ENCODE peak calls at places on chromosomes 3 and 15, in seven cellular contexts. B is GM12878, M is HCT116, U is stomach, K is K562, T is spleen, D is transverse colon. Z is an unnamed sample.

GRCh38 chr15:99109555-99110021 is 4.7 kb downstream of the SYNM start:
- DNase-seq in B (peak), M (no peak), U (no peak), K (no peak), T (peak), D (no peak), Z (no peak)

GRCh38 chr3:171231361-171231760 is 204.8 kb upstream of the SLC2A2 start:
- DNase-seq in B (no peak), M (no peak), U (no peak), K (no peak), T (no peak), D (no peak), Z (no peak)

GRCh38 chr15:51105430-51106016 is 10.8 kb upstream of the TNFAIP8L3 start:
- DNase-seq in B (no peak), M (no peak), U (no peak), K (no peak), T (no peak), D (no peak), Z (no peak)

GRCh38 chr3:136818191-136818850 is 605 bp upstream of the SLC35G2 start:
- DNase-seq in B (no peak), M (peak), U (peak), K (peak), T (no peak), D (peak), Z (no peak)

GRCh38 chr15:43517354-43518072 is at the start of gene MAP1A:
- DNase-seq in B (no peak), M (no peak), U (no peak), K (peak), T (no peak), D (peak), Z (no peak)

GRCh38 chr15:36938131-36938530 is 162.2 kb downstream of the MEIS2 start:
- DNase-seq in B (no peak), M (no peak), U (no peak), K (no peak), T (no peak), D (no peak), Z (no peak)

GRCh38 chr3:196320110-196320509 is 2.1 kb upstream of the DYNLT2B start:
- DNase-seq in B (no peak), M (no peak), U (no peak), K (no peak), T (no peak), D (no peak), Z (no peak)

GRCh38 chr3:30012941-30013543 is 593.4 kb upstream of the TGFBR2 start:
- DNase-seq in B (peak), M (peak), U (peak), K (peak), T (no peak), D (peak), Z (no peak)

GRCh38 chr3:66609660-66610547 is 109.1 kb upstream of the LRIG1 start:
- DNase-seq in B (no peak), M (no peak), U (no peak), K (no peak), T (no peak), D (no peak), Z (no peak)

GRCh38 chr3:3743754-3744153 is 55.5 kb upstream of the LRRN1 start:
- DNase-seq in B (no peak), M (no peak), U (no peak), K (no peak), T (no peak), D (no peak), Z (no peak)

GRCh38 chr15:62495670-62496328 is 330.7 kb upstream of the C2CD4B start:
- DNase-seq in B (no peak), M (no peak), U (peak), K (no peak), T (no peak), D (peak), Z (no peak)

GRCh38 chr3:184314700-184315505 is 497 bp downstream of the EIF4G1 start:
- DNase-seq in B (no peak), M (no peak), U (peak), K (peak), T (peak), D (peak), Z (peak)
- TF ChIP-seq POLR2AphosphoS5 in B (peak), M (peak), U (peak), K (no peak), T (peak), D (peak), Z (no peak)

GRCh38 chr3:128180913-128181312 is 27.6 kb downstream of the EEFSEC start:
- DNase-seq in B (no peak), M (no peak), U (no peak), K (no peak), T (no peak), D (no peak), Z (no peak)
- TF ChIP-seq POLR2A in B (no peak), M (no peak), U (no peak), K (no peak), T (no peak), D (no peak), Z (no peak)

DNA sequence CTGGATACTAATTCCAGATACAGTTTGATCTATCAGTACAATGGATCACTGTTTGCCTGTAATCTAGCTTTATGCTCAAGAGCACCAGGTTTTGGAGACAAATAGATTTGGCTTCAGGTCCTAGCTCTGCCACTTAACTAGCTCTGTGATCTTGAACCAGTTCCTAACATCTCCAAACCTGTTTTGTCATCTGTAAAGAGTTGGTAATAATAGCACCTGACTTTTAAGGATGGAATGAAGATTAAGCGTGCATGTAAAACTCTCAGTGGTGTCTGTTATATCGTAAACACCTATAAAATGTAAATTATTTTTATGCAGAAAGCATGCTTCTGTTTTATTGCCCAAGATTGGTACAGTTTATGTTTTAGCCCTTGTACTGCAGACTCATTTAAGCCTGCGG is 36.5 kb downstream of the ZFAND6 start:
- DNase-seq in B (no peak), M (no peak), U (no peak), K (no peak), T (no peak), D (no peak), Z (no peak)
- TF ChIP-seq POLR2AphosphoS5 in B (no peak), M (no peak), U (no peak), K (no peak), T (no peak), D (no peak), Z (no peak)

GRCh38 chr3:57951106-57951882 is 56.9 kb upstream of the FLNB start:
- DNase-seq in B (no peak), M (peak), U (peak), K (peak), T (peak), D (peak), Z (no peak)

GRCh38 chr3:57952651-57953050 is 55.6 kb upstream of the FLNB start:
- DNase-seq in B (no peak), M (no peak), U (no peak), K (no peak), T (no peak), D (no peak), Z (no peak)

GRCh38 chr3:57949779-57950618 is 58.2 kb upstream of the FLNB start:
- DNase-seq in B (no peak), M (peak), U (peak), K (no peak), T (peak), D (no peak), Z (no peak)

GRCh38 chr3:57953541-57953940 is 54.7 kb upstream of the FLNB start:
- DNase-seq in B (no peak), M (no peak), U (no peak), K (no peak), T (peak), D (no peak), Z (no peak)

DNA sequence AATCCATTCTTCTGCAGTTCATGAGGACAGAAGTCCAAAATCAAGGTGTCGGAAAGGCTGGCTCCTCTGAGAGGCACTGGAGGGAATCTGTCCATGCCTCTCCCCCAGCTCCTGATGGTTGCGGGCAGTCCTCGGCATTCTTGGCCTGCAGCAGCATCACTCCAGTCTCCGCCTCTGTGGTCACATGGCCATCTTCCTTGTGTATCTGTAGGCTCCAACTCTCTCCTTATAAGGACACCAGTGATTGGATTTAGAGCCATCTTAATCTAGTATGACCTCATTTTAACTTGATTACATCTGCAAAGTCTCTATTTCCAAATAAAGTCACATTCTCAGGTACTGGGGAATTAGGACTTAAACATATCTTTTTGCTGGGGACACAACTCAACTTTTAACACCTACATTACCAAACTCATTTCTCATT is 56.0 kb upstream of the FLNB start:
- DNase-seq in B (no peak), M (peak), U (no peak), K (peak), T (peak), D (no peak), Z (no peak)
- TF ChIP-seq POLR2A in B (no peak), M (no peak), U (no peak), K (no peak), T (no peak), D (peak), Z (no peak)

GRCh38 chr3:188595890-188596376 is 442.0 kb downstream of the LPP start:
- DNase-seq in B (no peak), M (no peak), U (no peak), K (no peak), T (no peak), D (no peak), Z (no peak)
- TF ChIP-seq POLR2AphosphoS5 in B (no peak), M (no peak), U (no peak), K (no peak), T (no peak), D (no peak), Z (no peak)

DNA sequence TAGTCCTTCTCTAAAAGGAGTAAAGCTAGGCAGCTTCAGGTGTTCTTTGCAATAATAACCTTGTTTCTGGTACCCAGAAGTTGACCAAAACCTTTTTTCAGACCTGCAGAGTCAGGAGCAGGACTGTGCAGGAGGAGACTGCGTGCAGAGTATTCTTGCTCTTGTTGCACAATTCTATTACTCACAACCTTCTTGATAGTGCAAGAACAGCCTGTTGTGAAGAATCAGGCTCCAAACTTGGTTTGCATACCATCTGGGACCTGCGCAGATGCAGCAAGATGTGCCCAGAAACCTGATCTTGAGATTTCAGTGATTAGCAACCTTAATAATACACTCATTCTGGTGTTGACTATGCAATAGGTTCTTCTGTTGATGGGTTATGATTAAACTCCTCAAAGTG is 111.9 kb downstream of the ATG7 start:
- DNase-seq in B (no peak), M (no peak), U (no peak), K (no peak), T (no peak), D (no peak), Z (no peak)
- TF ChIP-seq POLR2A in B (no peak), M (no peak), U (no peak), K (no peak), T (no peak), D (no peak), Z (no peak)

DNA sequence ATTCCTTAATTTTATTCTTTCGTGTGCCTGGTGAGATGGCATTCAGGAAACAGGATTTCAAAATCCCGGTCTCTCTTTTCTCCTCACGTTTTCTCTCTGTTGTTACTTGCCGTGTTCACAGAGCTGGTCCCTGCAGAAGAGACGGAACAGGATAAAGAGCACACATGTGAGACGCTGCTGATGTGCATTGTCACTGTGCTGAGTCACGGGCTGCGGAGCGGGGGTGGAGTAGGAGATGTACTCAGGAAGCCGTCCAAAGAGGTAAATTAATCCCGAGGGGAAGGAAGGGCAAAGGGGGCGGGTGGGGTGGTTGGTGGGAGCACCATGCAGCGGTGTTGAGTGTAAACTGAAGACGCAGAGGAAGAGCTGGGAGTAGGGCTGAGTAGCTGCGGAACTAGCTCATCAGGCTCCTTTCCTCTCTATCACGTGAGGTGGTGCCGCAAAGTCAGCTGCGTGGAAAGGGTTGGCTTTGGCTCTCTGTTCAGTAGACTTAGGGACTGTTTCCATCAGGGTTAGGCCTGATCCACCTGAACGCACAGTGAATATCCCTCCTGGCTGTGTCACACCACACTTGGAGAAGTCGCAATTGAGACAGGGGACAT is 164.8 kb upstream of the BHLHE40 start:
- DNase-seq in B (no peak), M (no peak), U (no peak), K (peak), T (peak), D (no peak), Z (no peak)
- TF ChIP-seq POLR2AphosphoS5 in B (no peak), M (no peak), U (no peak), K (peak), T (no peak), D (no peak), Z (no peak)

DNA sequence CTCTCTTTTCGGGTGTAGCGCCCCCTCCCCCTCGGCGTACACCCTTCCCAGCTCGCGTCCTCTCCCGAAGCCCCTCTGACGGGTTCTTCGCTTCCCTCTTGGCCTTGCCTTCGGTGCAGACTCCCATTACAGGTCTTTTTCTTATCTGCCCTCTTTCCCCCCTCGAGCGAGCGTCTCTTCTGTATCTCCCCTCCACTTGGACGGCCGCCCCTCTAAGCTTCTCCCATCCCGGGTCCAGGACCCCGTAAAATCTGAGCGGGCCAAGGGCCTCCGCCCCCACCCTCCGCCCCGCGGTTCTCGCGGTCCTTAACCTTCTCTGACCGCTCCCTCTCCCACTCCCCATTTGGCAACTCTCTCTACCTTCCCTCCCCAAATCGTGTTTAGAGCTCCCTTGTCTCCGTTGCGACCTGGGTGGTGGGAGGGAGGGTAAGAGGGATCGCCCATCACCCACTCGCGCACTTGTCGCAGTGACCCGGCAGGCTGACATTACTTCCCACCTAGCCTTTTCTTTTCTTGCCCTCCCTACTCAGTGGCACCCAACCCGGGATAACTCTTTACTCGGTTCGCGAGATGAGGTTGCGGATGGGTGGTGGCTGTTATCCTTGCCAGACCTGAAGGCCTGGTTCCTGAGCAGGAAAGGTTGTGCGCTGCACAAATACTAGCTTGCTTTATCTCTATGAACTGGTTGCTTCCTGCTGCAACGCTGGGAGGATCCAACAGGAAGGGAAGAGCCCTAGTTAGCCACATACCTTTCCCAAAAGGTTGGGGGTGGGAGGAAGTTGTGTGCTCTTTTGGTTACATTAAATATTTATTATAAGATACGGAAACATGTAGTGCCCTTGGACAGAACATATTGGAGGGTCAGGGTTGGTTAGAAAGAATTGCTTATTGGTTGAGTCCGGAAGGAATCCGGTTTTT is 922 bp downstream of the RAB11A start:
- DNase-seq in B (no peak), M (no peak), U (peak), K (peak), T (peak), D (peak), Z (no peak)
- TF ChIP-seq POLR2A in B (peak), M (no peak), U (no peak), K (peak), T (peak), D (peak), Z (no peak)

GRCh38 chr3:134291300-134292254 is 40.9 kb upstream of the RYK start:
- DNase-seq in B (no peak), M (no peak), U (no peak), K (no peak), T (no peak), D (peak), Z (no peak)
- TF ChIP-seq POLR2AphosphoS5 in B (no peak), M (no peak), U (no peak), K (no peak), T (no peak), D (peak), Z (no peak)

Z was measured in GM12891.